ENCODE peak calls at places on chromosomes 4 and X, in nine cellular contexts. I is heart left ventricle, Z is ovary, R is nephron progenitor cell, K is GM13977, B is cardiac muscle cell, J is D721Med, T is bronchial epithelial cell, L is dorsolateral prefrontal cortex. Q is an unnamed sample.

GRCh38 chrX:55357236-55357635 is 92.5 kb upstream of the PAGE3 start:
- DNase-seq in I (no peak), Z (no peak), R (no peak), K (no peak), B (no peak), J (no peak), T (no peak), L (no peak), Q (no peak)

GRCh38 chrX:104370089-104370488 is 115.4 kb upstream of the ESX1 start:
- DNase-seq in I (no peak), Z (no peak), R (no peak), K (no peak), B (peak; percentile 10), J (no peak), T (peak; percentile 63), L (no peak), Q (no peak)

GRCh38 chrX:106323357-106323756 is 155.3 kb downstream of the PWWP3B start:
- DNase-seq in I (no peak), Z (no peak), R (no peak), K (no peak), B (no peak), J (no peak), T (no peak), L (no peak), Q (no peak)

GRCh38 chr4:121397434-121397833 is 16.6 kb upstream of the QRFPR start:
- DNase-seq in I (no peak), Z (no peak), R (no peak), K (no peak), B (no peak), J (no peak), T (no peak), L (no peak), Q (no peak)

GRCh38 chrX:40152173-40152705 is 54.5 kb upstream of the BCOR start:
- DNase-seq in I (no peak), Z (no peak), R (peak; percentile 36), K (peak; percentile 29), B (no peak), J (no peak), T (no peak), L (no peak), Q (peak; percentile 44)

GRCh38 chr4:143367863-143368262 is 31.2 kb downstream of the GAB1 start:
- DNase-seq in I (no peak), Z (no peak), R (no peak), K (no peak), B (no peak), J (no peak), T (no peak), L (no peak), Q (no peak)

GRCh38 chr4:34293459-34293858 is 1950.9 kb downstream of the ARAP2 start:
- DNase-seq in I (no peak), Z (no peak), R (no peak), K (no peak), B (no peak), J (no peak), T (no peak), L (no peak), Q (no peak)

GRCh38 chrX:40107291-40108083 is 9.7 kb upstream of the BCOR start:
- DNase-seq in I (peak; percentile 57), Z (peak; percentile 53), R (peak; percentile 54), K (peak; percentile 61), B (peak; percentile 73), J (no peak), T (no peak), L (peak; percentile 39), Q (peak; percentile 47)

GRCh38 chrX:1031521-1032430 is 180.7 kb downstream of the CRLF2 start:
- DNase-seq in I (no peak), Z (no peak), R (peak; percentile 3), K (no peak), B (no peak), J (no peak), T (no peak), L (no peak), Q (no peak)

GRCh38 chr4:92014060-92014459 is 289.7 kb upstream of the GRID2 start:
- DNase-seq in I (no peak), Z (no peak), R (no peak), K (no peak), B (no peak), J (no peak), T (no peak), L (no peak), Q (no peak)
- TF ChIP-seq CTCF in I (no peak), Z (no peak), R (no peak), K (no peak), B (no peak), J (no peak), T (no peak), L (no peak), Q (no peak)

DNA sequence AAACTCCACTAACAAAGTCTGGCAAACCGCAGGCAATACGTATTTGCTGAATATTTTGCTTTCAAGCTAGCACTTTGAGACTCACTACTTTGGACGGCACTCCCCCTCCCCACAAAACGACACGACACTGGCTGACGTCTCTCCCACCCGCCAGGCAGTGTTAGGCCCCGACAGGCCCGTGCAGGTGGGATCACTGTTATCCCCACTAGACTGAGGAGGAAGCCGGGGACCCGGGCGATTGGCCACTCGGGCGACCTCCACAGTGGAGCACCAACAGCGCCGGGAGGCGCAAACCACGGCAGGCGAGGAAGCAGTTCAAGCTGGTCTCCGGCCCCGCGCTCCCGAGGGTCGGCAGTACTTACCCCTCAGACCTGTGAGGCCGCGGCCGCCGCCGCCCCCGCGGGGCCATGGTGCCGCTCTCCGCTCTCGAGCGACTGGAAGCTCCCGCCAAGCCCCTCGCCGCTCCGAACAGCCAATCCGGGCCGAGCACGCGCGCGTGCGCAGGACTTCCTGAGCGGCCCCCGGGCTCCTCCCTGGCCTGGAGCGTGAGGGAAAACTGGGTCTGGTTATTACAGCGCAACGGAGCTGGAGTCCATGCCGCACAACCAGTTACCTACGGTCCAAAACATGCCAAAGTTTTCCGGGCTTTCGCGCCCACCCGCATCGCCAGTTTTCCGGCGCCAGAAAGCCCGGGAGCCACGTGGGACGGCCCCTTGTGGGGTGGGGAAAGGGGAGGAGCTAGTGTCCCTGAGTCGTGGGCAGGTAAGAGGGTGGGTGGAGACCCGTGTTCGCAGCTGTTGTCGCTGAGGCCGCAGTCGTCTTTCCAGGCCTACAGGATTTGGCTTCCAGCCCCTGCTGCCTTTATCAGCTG is at the start of gene CENPU:
- DNase-seq in I (peak; percentile 96), Z (peak; percentile 97), R (peak; percentile 96), K (peak; percentile 99), B (peak; percentile 99), J (peak; percentile 92), T (peak; percentile 92), L (peak; percentile 97), Q (peak; percentile 98)
- TF ChIP-seq CTCF in I (no peak), Z (no peak), R (no peak), K (no peak), B (no peak), J (no peak), T (no peak), L (no peak), Q (no peak)

GRCh38 chr4:144817081-144817480 is 171.1 kb downstream of the HHIP start:
- DNase-seq in I (no peak), Z (no peak), R (no peak), K (no peak), B (no peak), J (no peak), T (no peak), L (no peak), Q (no peak)
- TF ChIP-seq CTCF in I (no peak), Z (no peak), R (no peak), K (no peak), B (no peak), J (no peak), T (no peak), L (no peak), Q (no peak)

DNA sequence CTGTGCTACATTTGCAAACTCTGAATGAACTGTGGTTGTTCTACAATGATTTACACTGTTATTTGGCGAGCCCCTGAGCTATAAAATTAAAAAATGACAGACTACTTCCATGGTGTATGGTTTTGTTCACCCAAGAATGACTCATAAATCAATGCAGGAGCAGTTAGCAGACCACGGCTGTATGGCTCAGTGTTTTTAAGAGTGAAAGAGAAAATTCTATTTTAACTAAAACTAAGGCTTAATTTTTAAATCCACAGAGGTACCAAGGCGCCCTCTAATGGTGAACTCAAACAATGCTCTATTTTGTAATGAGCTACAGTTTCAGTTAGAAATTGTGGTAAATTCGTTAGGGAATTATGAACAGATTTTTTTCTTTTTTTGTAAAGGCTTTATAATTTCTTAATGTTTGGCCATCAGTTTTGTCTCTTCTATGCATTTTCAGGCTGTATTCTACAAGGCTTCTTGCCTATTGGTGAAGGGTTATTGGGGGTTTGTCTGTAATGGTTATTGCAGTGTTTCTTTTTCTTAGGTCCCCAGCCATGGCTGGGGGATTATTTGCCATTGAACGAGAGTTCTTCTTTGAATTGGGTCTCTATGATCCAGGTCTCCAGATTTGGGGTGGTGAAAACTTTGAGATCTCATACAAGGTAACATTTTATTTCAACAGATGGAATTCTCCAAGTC is 32.5 kb downstream of the HMGB2 start:
- DNase-seq in I (no peak), Z (no peak), R (no peak), K (peak; percentile 23), B (peak; percentile 37), J (no peak), T (peak; percentile 12), L (no peak), Q (peak; percentile 33)
- TF ChIP-seq CTCF in I (peak; percentile 75), Z (peak; percentile 49), R (peak; percentile 65), K (peak; percentile 68), B (peak; percentile 77), J (peak; percentile 44), T (peak; percentile 55), L (peak; percentile 76), Q (peak; percentile 59)